ENCODE peak calls at places on chromosomes 5 and 9, in eight cellular contexts. Q, S, U, A, V, B, D and K are unnamed samples.
A peak's percentile ranks its signal among the peaks of the same experiment; 100 is the strongest.

GRCh38 chr5:149549461-149550266 is 1.6 kb downstream of the CSNK1A1 start:
- DNase-seq in Q (peak; percentile 59), S (no peak), U (no peak), A (no peak), V (peak; percentile 85), B (no peak), D (no peak), K (no peak)

GRCh38 chr5:76804266-76804665 is 14.6 kb upstream of the F2RL1 start:
- DNase-seq in Q (no peak), S (no peak), U (no peak), A (no peak), V (no peak), B (no peak), D (no peak), K (no peak)

GRCh38 chr9:573551-574410 is 267.7 kb upstream of the DMRT1 start:
- DNase-seq in Q (no peak), S (no peak), U (no peak), A (no peak), V (no peak), B (no peak), D (no peak), K (no peak)

GRCh38 chr5:171978016-171978415 is 28.4 kb downstream of the FBXW11 start:
- DNase-seq in Q (no peak), S (no peak), U (no peak), A (no peak), V (no peak), B (no peak), D (no peak), K (no peak)

GRCh38 chr5:37831821-37832524 is 7.9 kb downstream of the GDNF start:
- DNase-seq in Q (peak; percentile 22), S (no peak), U (no peak), A (no peak), V (no peak), B (no peak), D (no peak), K (no peak)

GRCh38 chr9:93177676-93178075 is 6.3 kb upstream of the WNK2 start:
- DNase-seq in Q (no peak), S (no peak), U (no peak), A (no peak), V (no peak), B (no peak), D (no peak), K (no peak)

GRCh38 chr5:39104221-39104620 is 30.0 kb upstream of the RICTOR start:
- DNase-seq in Q (no peak), S (no peak), U (no peak), A (no peak), V (no peak), B (no peak), D (no peak), K (no peak)

GRCh38 chr5:167639213-167639612 is 652.2 kb upstream of the WWC1 start:
- DNase-seq in Q (peak; percentile 52), S (no peak), U (no peak), A (no peak), V (no peak), B (no peak), D (peak; percentile 39), K (no peak)

GRCh38 chr5:154447074-154447725 is 1.4 kb downstream of the SAP30L start:
- DNase-seq in Q (no peak), S (no peak), U (no peak), A (no peak), V (peak; percentile 4), B (no peak), D (no peak), K (no peak)

GRCh38 chr9:131235480-131235851 is 40.8 kb downstream of the FAM78A start:
- DNase-seq in Q (no peak), S (no peak), U (no peak), A (no peak), V (no peak), B (peak; percentile 39), D (no peak), K (no peak)

GRCh38 chr5:1672396-1672795 is 127.2 kb downstream of the MRPL36 start:
- DNase-seq in Q (no peak), S (no peak), U (no peak), A (no peak), V (no peak), B (no peak), D (no peak), K (no peak)

GRCh38 chr9:33024126-33024965 is 727 bp upstream of the DNAJA1 start:
- DNase-seq in Q (peak; percentile 42), S (no peak), U (no peak), A (peak; percentile 5), V (peak; percentile 33), B (no peak), D (no peak), K (no peak)

GRCh38 chr9:124256517-124257069 is 1.2 kb upstream of the NEK6 start:
- DNase-seq in Q (peak; percentile 95), S (no peak), U (no peak), A (no peak), V (peak; percentile 85), B (peak; percentile 70), D (no peak), K (no peak)

GRCh38 chr9:123401879-123402513 is 46.0 kb downstream of the CRB2 start:
- DNase-seq in Q (peak; percentile 42), S (no peak), U (peak; percentile 25), A (no peak), V (peak; percentile 55), B (no peak), D (no peak), K (no peak)

GRCh38 chr5:158820891-158821290 is 278.8 kb downstream of the EBF1 start:
- DNase-seq in Q (no peak), S (no peak), U (no peak), A (no peak), V (peak; percentile 82), B (no peak), D (no peak), K (no peak)

GRCh38 chr5:56564451-56565223 is 250.7 kb upstream of the MAP3K1 start:
- DNase-seq in Q (no peak), S (no peak), U (no peak), A (no peak), V (no peak), B (no peak), D (no peak), K (no peak)

GRCh38 chr5:165119175-165119574 is 1613.8 kb downstream of the MAT2B start:
- DNase-seq in Q (no peak), S (no peak), U (no peak), A (no peak), V (no peak), B (no peak), D (no peak), K (no peak)

GRCh38 chr9:137422668-137423000 is 328 bp downstream of the EXD3 start:
- DNase-seq in Q (peak; percentile 47), S (no peak), U (no peak), A (no peak), V (peak; percentile 48), B (peak; percentile 80), D (no peak), K (no peak)

GRCh38 chr9:86664603-86665002 is 282.7 kb downstream of the GAS1 start:
- DNase-seq in Q (no peak), S (no peak), U (no peak), A (no peak), V (no peak), B (no peak), D (no peak), K (no peak)

GRCh38 chr9:115837618-115838017 is 316.0 kb upstream of the PAPPA start:
- DNase-seq in Q (no peak), S (no peak), U (no peak), A (no peak), V (no peak), B (no peak), D (no peak), K (peak; percentile 12)

GRCh38 chr5:74013222-74013621 is 387.2 kb downstream of the ARHGEF28 start:
- DNase-seq in Q (no peak), S (no peak), U (peak; percentile 63), A (no peak), V (no peak), B (no peak), D (no peak), K (no peak)

GRCh38 chr9:3912817-3913216 is 387.0 kb upstream of the RFX3 start:
- DNase-seq in Q (peak; percentile 63), S (no peak), U (no peak), A (no peak), V (no peak), B (no peak), D (no peak), K (no peak)

GRCh38 chr9:76764138-76764537 is at the start of gene PCA3:
- DNase-seq in Q (no peak), S (no peak), U (no peak), A (no peak), V (no peak), B (no peak), D (no peak), K (no peak)

GRCh38 chr5:141835928-141836667 is 42.1 kb downstream of the PCDH1 start:
- DNase-seq in Q (peak; percentile 47), S (no peak), U (no peak), A (no peak), V (no peak), B (peak; percentile 65), D (no peak), K (no peak)

GRCh38 chr5:54895816-54896341 is 89.5 kb downstream of the ESM1 start:
- DNase-seq in Q (peak; percentile 67), S (peak; percentile 31), U (no peak), A (no peak), V (peak; percentile 10), B (no peak), D (no peak), K (peak; percentile 60)

GRCh38 chr5:72018158-72018803 is 89.0 kb upstream of the MAP1B start:
- DNase-seq in Q (peak; percentile 52), S (no peak), U (peak; percentile 40), A (no peak), V (peak; percentile 66), B (no peak), D (peak; percentile 14), K (peak; percentile 50)